ENCODE peak calls at places on chromosome 6, in five cellular contexts. One of them, this sample, is unnamed.

GRCh38 chr6:35302604-35303218 is 5.1 kb downstream of the DEF6 start:
- DNase-seq in right cardiac atrium: peak
- DNase-seq in HL-60: peak
- DNase-seq in neuronal stem cell: no peak
- DNase-seq in cardiac muscle cell: peak
- DNase-seq in this sample: no peak

GRCh38 chr6:169233181-169233580 is 20.5 kb downstream of the THBS2 start:
- DNase-seq in right cardiac atrium: no peak
- DNase-seq in neuronal stem cell: no peak
- DNase-seq in HL-60: no peak
- DNase-seq in cardiac muscle cell: no peak
- DNase-seq in this sample: no peak

GRCh38 chr6:42722497-42722896 is at the start of gene PRPH2:
- DNase-seq in HL-60: no peak
- DNase-seq in right cardiac atrium: no peak
- DNase-seq in cardiac muscle cell: no peak
- DNase-seq in neuronal stem cell: no peak
- DNase-seq in this sample: no peak

GRCh38 chr6:42970859-42971612 is 7.9 kb downstream of the PEX6 start:
- DNase-seq in cardiac muscle cell: no peak
- DNase-seq in HL-60: no peak
- DNase-seq in right cardiac atrium: no peak
- DNase-seq in neuronal stem cell: no peak
- DNase-seq in this sample: no peak

GRCh38 chr6:101296184-101296583 is 97.3 kb upstream of the GRIK2 start:
- DNase-seq in neuronal stem cell: no peak
- DNase-seq in right cardiac atrium: no peak
- DNase-seq in cardiac muscle cell: peak
- DNase-seq in HL-60: no peak
- DNase-seq in this sample: no peak

GRCh38 chr6:42899871-42900270 is 16.0 kb upstream of the PTCRA start:
- DNase-seq in HL-60: no peak
- DNase-seq in right cardiac atrium: no peak
- DNase-seq in neuronal stem cell: no peak
- DNase-seq in cardiac muscle cell: no peak
- DNase-seq in this sample: no peak

GRCh38 chr6:168413018-168413720 is 27.8 kb upstream of the SMOC2 start:
- DNase-seq in right cardiac atrium: no peak
- DNase-seq in neuronal stem cell: no peak
- DNase-seq in cardiac muscle cell: no peak
- DNase-seq in HL-60: no peak
- DNase-seq in this sample: no peak

GRCh38 chr6:154249499-154250298 is 106.9 kb downstream of the IPCEF1 start:
- DNase-seq in right cardiac atrium: no peak
- DNase-seq in cardiac muscle cell: no peak
- DNase-seq in HL-60: no peak
- DNase-seq in neuronal stem cell: no peak
- DNase-seq in this sample: no peak

GRCh38 chr6:107641500-107641931 is 151.6 kb downstream of the SOBP start:
- DNase-seq in HL-60: no peak
- DNase-seq in neuronal stem cell: no peak
- DNase-seq in right cardiac atrium: peak
- DNase-seq in cardiac muscle cell: no peak
- DNase-seq in this sample: no peak

GRCh38 chr6:36717231-36717825 is 19.7 kb downstream of the RAB44 start:
- DNase-seq in HL-60: no peak
- DNase-seq in cardiac muscle cell: no peak
- DNase-seq in neuronal stem cell: no peak
- DNase-seq in right cardiac atrium: peak
- DNase-seq in this sample: no peak

GRCh38 chr6:42315220-42315990 is 97.7 kb upstream of the MRPS10 start:
- DNase-seq in right cardiac atrium: no peak
- DNase-seq in cardiac muscle cell: no peak
- DNase-seq in neuronal stem cell: no peak
- DNase-seq in HL-60: no peak
- DNase-seq in this sample: no peak

GRCh38 chr6:46051962-46052361 is 36.3 kb upstream of the CLIC5 start:
- DNase-seq in right cardiac atrium: no peak
- DNase-seq in neuronal stem cell: no peak
- DNase-seq in cardiac muscle cell: peak
- DNase-seq in HL-60: no peak
- DNase-seq in this sample: no peak

GRCh38 chr6:119032428-119032827 is 46.0 kb downstream of the FAM184A start:
- DNase-seq in right cardiac atrium: no peak
- DNase-seq in cardiac muscle cell: no peak
- DNase-seq in neuronal stem cell: no peak
- DNase-seq in HL-60: peak
- DNase-seq in this sample: no peak

GRCh38 chr6:99613398-99613704 is 6.7 kb downstream of the PRDM13 start:
- DNase-seq in neuronal stem cell: peak
- DNase-seq in right cardiac atrium: peak
- DNase-seq in HL-60: no peak
- DNase-seq in cardiac muscle cell: peak
- DNase-seq in this sample: no peak

GRCh38 chr6:103002282-103002681 is 1608.8 kb downstream of the GRIK2 start:
- DNase-seq in neuronal stem cell: no peak
- DNase-seq in cardiac muscle cell: no peak
- DNase-seq in HL-60: no peak
- DNase-seq in right cardiac atrium: no peak
- DNase-seq in this sample: no peak

GRCh38 chr6:101386982-101387381 is 6.5 kb upstream of the GRIK2 start:
- DNase-seq in HL-60: no peak
- DNase-seq in cardiac muscle cell: no peak
- DNase-seq in right cardiac atrium: no peak
- DNase-seq in neuronal stem cell: no peak
- DNase-seq in this sample: no peak

GRCh38 chr6:312704-313485 is 20.6 kb downstream of the DUSP22 start:
- DNase-seq in cardiac muscle cell: no peak
- DNase-seq in HL-60: no peak
- DNase-seq in neuronal stem cell: no peak
- DNase-seq in right cardiac atrium: no peak
- DNase-seq in this sample: no peak

GRCh38 chr6:7642784-7643183 is 52.8 kb downstream of the SNRNP48 start:
- DNase-seq in neuronal stem cell: no peak
- DNase-seq in HL-60: no peak
- DNase-seq in cardiac muscle cell: no peak
- DNase-seq in right cardiac atrium: no peak
- DNase-seq in this sample: no peak

GRCh38 chr6:165055231-165055630 is 254.2 kb downstream of the C6orf118 start:
- DNase-seq in HL-60: no peak
- DNase-seq in right cardiac atrium: no peak
- DNase-seq in neuronal stem cell: no peak
- DNase-seq in cardiac muscle cell: peak
- DNase-seq in this sample: no peak

GRCh38 chr6:31907158-31907813 is 5.4 kb upstream of the ZBTB12 start:
- DNase-seq in HL-60: peak
- DNase-seq in cardiac muscle cell: peak
- DNase-seq in neuronal stem cell: no peak
- DNase-seq in right cardiac atrium: no peak
- DNase-seq in this sample: no peak

GRCh38 chr6:47787620-47788497 is 6.0 kb downstream of the OPN5 start:
- DNase-seq in cardiac muscle cell: peak
- DNase-seq in right cardiac atrium: peak
- DNase-seq in HL-60: peak
- DNase-seq in neuronal stem cell: peak
- DNase-seq in this sample: peak

GRCh38 chr6:85321926-85322325 is 128.0 kb upstream of the NT5E start:
- DNase-seq in right cardiac atrium: no peak
- DNase-seq in cardiac muscle cell: no peak
- DNase-seq in neuronal stem cell: no peak
- DNase-seq in HL-60: no peak
- DNase-seq in this sample: no peak

GRCh38 chr6:135008941-135009290 is 45.7 kb downstream of the HBS1L start:
- DNase-seq in neuronal stem cell: no peak
- DNase-seq in cardiac muscle cell: no peak
- DNase-seq in right cardiac atrium: no peak
- DNase-seq in HL-60: no peak
- DNase-seq in this sample: no peak

GRCh38 chr6:30127238-30128093 is 8.5 kb upstream of the TRIM40 start:
- DNase-seq in neuronal stem cell: no peak
- DNase-seq in cardiac muscle cell: peak
- DNase-seq in right cardiac atrium: peak
- DNase-seq in HL-60: no peak
- DNase-seq in this sample: no peak

GRCh38 chr6:30886897-30887255 is 2.6 kb downstream of the DDR1 start:
- DNase-seq in cardiac muscle cell: no peak
- DNase-seq in HL-60: no peak
- DNase-seq in neuronal stem cell: no peak
- DNase-seq in right cardiac atrium: no peak
- DNase-seq in this sample: peak

GRCh38 chr6:4910060-4910746 is 93.6 kb downstream of the RPP40 start:
- DNase-seq in neuronal stem cell: no peak
- DNase-seq in cardiac muscle cell: no peak
- DNase-seq in HL-60: no peak
- DNase-seq in right cardiac atrium: no peak
- DNase-seq in this sample: no peak

GRCh38 chr6:136284909-136285308 is 4.7 kb downstream of the BCLAF1 start:
- DNase-seq in HL-60: no peak
- DNase-seq in neuronal stem cell: no peak
- DNase-seq in right cardiac atrium: no peak
- DNase-seq in cardiac muscle cell: peak
- DNase-seq in this sample: no peak

GRCh38 chr6:16163066-16163465 is 34.2 kb downstream of the MYLIP start:
- DNase-seq in right cardiac atrium: no peak
- DNase-seq in cardiac muscle cell: no peak
- DNase-seq in neuronal stem cell: no peak
- DNase-seq in HL-60: no peak
- DNase-seq in this sample: no peak

GRCh38 chr6:143197377-143197776 is 136.7 kb downstream of the AIG1 start:
- DNase-seq in right cardiac atrium: no peak
- DNase-seq in cardiac muscle cell: peak
- DNase-seq in neuronal stem cell: no peak
- DNase-seq in HL-60: no peak
- DNase-seq in this sample: no peak

DNA sequence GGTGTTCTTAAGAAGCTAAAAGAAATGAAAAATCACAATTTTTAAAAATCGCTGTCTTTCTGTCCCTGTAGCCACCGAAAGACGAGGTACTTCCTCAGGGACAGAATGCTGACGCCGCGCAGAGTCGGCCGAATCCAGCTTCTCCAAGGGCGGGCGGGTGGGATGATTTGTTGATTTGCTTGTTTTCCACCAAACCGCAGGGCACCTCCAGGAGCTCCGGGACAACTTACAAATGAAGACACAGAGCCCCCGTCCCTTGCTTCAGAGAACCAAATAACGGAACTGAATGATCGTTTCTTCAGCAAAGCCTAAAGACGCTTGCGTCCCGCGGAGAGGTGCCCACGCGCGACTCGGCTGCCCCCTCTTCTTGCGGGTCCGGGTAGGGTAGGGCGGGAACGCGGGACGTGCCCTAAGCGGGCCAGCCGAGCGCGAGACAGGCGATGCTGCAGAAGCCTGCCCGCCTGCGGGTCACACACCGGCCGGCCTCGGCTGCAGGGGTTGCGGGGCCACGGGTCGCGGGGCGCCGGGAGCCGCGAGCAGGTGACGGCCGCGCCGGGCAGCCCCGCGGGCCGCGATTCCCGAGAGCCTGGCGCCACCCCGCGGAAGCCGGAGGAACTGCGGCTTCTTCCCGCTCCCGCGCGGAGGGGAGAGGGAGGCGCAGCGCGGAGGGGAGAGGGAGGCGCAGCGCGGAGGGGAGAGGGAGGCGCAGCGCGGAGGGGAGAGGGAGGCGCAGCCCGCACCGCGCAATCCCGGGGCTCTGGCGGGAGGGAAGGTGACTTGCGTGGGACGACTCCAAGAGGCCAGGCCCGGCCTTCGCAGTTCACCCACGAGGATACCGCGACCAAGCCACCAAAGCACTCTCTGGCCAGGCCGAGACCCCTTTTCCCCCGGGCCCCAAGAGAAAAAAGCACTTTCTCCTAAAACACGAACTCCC is 7.7 kb upstream of the FOXF2 start:
- DNase-seq in cardiac muscle cell: peak
- DNase-seq in right cardiac atrium: peak
- DNase-seq in neuronal stem cell: peak
- DNase-seq in HL-60: no peak
- DNase-seq in this sample: peak
- H3K4me3 ChIP-seq in cardiac muscle cell: no peak
- H3K4me3 ChIP-seq in right cardiac atrium: peak
- H3K4me3 ChIP-seq in neuronal stem cell: no peak
- H3K4me3 ChIP-seq in HL-60: no peak
- H3K4me3 ChIP-seq in this sample: peak

DNA sequence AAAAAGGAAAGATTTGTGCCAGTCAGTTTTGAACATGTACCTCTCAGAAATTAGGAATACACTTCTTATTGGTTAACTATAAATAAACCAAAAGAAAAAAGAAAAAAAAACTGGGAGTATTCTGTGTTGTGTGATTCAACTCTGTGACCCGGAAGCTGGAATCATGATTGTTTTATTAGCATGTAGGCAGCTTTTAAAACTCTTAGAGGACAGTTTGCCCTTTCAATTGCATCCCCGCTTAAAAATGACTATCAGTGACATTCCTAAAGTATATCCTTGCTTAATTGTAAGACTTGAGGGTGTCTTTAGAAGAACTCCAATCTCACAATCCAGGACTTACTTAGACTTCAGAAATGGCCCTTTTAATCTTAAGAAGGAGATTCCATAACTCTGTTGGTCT is 29.1 kb upstream of the TENT5A start:
- DNase-seq in right cardiac atrium: no peak
- DNase-seq in HL-60: no peak
- DNase-seq in cardiac muscle cell: no peak
- DNase-seq in neuronal stem cell: no peak
- DNase-seq in this sample: no peak
- H3K27ac ChIP-seq in right cardiac atrium: no peak
- H3K27ac ChIP-seq in HL-60: no peak
- H3K27ac ChIP-seq in cardiac muscle cell: no peak
- H3K27ac ChIP-seq in neuronal stem cell: no peak
- H3K27ac ChIP-seq in this sample: no peak

GRCh38 chr6:56173228-56173627 is 74.2 kb downstream of the COL21A1 start:
- DNase-seq in neuronal stem cell: no peak
- DNase-seq in right cardiac atrium: no peak
- DNase-seq in HL-60: no peak
- DNase-seq in cardiac muscle cell: no peak
- DNase-seq in this sample: no peak
- H3K4me3 ChIP-seq in neuronal stem cell: no peak
- H3K4me3 ChIP-seq in right cardiac atrium: no peak
- H3K4me3 ChIP-seq in HL-60: no peak
- H3K4me3 ChIP-seq in cardiac muscle cell: no peak
- H3K4me3 ChIP-seq in this sample: no peak

DNA sequence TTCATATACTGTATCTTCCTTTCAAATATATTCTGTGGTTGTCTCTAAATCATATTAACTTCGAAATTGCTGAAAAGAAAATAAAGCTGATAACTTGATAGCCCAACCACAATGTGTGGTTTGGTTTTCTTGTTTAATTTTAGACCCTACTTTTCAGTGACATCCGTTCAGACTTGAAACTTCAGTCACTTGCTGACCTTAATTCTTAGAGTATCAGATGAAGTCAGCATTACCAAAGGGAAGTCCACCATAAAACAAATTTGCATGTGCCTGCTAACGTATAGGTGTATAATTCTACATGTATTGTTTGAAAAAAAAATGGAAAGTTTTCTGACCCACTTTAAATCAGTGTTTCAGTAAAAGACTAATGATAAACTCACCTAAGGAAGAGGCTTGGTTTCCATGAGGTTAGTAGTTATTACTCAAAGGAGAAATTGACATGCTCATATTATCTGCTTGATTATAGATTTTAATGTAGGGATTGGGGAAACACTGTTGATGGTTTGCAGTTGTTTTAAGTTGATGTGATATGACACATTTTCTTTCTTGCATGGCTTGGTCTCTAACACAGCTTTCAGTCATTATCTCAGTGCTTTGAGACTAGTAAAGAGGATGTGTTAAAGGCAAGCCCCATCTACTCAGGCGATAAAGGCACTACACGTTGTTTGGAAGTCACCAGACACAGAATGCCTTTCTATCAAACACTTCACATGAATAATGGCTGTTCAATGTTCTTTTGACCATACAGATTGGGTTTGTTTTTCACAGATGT is 5.2 kb upstream of the IL17A start:
- DNase-seq in right cardiac atrium: no peak
- DNase-seq in cardiac muscle cell: no peak
- DNase-seq in HL-60: no peak
- DNase-seq in neuronal stem cell: no peak
- DNase-seq in this sample: no peak
- H3K27ac ChIP-seq in right cardiac atrium: no peak
- H3K27ac ChIP-seq in cardiac muscle cell: no peak
- H3K27ac ChIP-seq in HL-60: no peak
- H3K27ac ChIP-seq in neuronal stem cell: no peak
- H3K27ac ChIP-seq in this sample: no peak